ENCODE peak calls at places on chromosome 19, in seven cellular contexts. W is spleen, A is gastrocnemius medialis, V is tibial artery, D is AG10803, R is fibroblast of lung, H is neural crest cell. T is an unnamed sample.

GRCh38 chr19:8366961-8367326 is 3.0 kb downstream of the ANGPTL4 start:
- DNase-seq in W (peak), A (no peak), V (no peak), D (peak), R (peak), H (no peak), T (peak)

GRCh38 chr19:45764947-45765346 is 4.1 kb downstream of the SIX5 start:
- DNase-seq in W (no peak), A (no peak), V (no peak), D (no peak), R (no peak), H (no peak), T (no peak)

GRCh38 chr19:15259900-15260299 is 27.7 kb upstream of the EPHX3 start:
- DNase-seq in W (no peak), A (no peak), V (no peak), D (no peak), R (no peak), H (no peak), T (no peak)

GRCh38 chr19:14413765-14414171 is 5.4 kb downstream of the DDX39A start:
- DNase-seq in W (no peak), A (no peak), V (no peak), D (no peak), R (peak), H (no peak), T (peak)

GRCh38 chr19:752652-753517 is 2.0 kb downstream of the MISP start:
- DNase-seq in W (no peak), A (peak), V (peak), D (peak), R (peak), H (no peak), T (no peak)

GRCh38 chr19:29372461-29372860 is 153.3 kb upstream of the VSTM2B start:
- DNase-seq in W (no peak), A (no peak), V (no peak), D (no peak), R (no peak), H (no peak), T (peak)

GRCh38 chr19:4386038-4386782 is 14.1 kb downstream of the SH3GL1 start:
- DNase-seq in W (no peak), A (no peak), V (no peak), D (peak), R (no peak), H (no peak), T (no peak)

GRCh38 chr19:32901504-32902161 is 32.1 kb upstream of the SLC7A9 start:
- DNase-seq in W (no peak), A (no peak), V (no peak), D (no peak), R (no peak), H (no peak), T (no peak)

GRCh38 chr19:21468791-21469190 is 36.6 kb upstream of the ZNF429 start:
- DNase-seq in W (peak), A (no peak), V (no peak), D (no peak), R (no peak), H (no peak), T (no peak)
- TF ChIP-seq CTCF in W (no peak), A (no peak), V (no peak), D (no peak), R (no peak), H (no peak), T (no peak)

DNA sequence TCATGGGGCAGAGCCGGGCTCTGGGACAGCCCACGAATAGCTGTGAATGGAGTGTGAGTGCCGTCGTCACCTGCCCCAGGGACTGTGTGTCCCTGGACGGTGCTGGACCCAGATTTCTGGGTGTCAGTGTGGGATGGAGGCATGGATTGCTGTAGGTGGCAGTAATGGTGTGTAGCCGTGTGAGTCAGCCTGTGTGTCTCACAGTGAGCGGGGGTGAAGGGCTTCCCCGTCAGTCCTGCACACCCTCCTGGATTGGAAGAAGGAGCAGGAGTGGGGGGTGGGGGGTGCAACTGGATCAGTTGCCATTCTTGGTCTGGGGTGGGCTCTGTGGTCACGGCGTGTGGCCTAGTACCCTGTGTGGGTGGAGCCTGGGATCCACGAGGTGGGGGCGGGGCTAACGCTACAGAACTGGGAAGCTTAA is 6.5 kb upstream of the LTBP4 start:
- DNase-seq in W (no peak), A (no peak), V (no peak), D (no peak), R (no peak), H (no peak), T (no peak)
- TF ChIP-seq CTCF in W (no peak), A (no peak), V (no peak), D (peak), R (peak), H (no peak), T (no peak)

GRCh38 chr19:12126707-12127106 is 13.4 kb downstream of the ZNF20 start:
- DNase-seq in W (no peak), A (no peak), V (no peak), D (no peak), R (no peak), H (no peak), T (no peak)
- TF ChIP-seq CTCF in W (peak), A (no peak), V (peak), D (peak), R (peak), H (peak), T (peak)

GRCh38 chr19:31185261-31185660 is 164.0 kb downstream of the TSHZ3 start:
- DNase-seq in W (no peak), A (no peak), V (no peak), D (no peak), R (no peak), H (no peak), T (no peak)
- TF ChIP-seq CTCF in W (no peak), A (no peak), V (no peak), D (no peak), R (peak), H (no peak), T (no peak)

DNA sequence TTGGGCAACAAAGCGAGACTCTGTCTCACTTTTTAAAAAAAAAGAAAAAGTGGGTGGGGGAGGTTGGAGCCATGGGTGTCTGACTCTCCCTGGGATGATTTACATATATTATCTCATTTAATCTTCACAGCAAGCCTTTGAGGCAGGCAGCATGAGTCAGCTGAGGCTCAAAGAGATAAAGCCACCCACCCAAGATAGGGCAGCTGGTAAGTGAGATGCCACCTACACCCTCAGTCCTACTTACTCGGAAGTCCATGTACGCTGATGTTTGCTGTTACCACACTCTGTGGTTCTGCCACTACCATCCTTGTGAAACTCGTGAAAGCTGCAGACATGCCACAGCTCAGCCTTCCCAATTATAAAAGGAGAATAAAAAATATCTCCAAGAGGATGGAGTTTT is 142.0 kb upstream of the TSHZ3 start:
- DNase-seq in W (no peak), A (no peak), V (no peak), D (no peak), R (no peak), H (no peak), T (no peak)
- TF ChIP-seq CTCF in W (no peak), A (no peak), V (no peak), D (no peak), R (no peak), H (no peak), T (no peak)